ENCODE peak calls at places on chromosomes 2 and 18, in eight cellular contexts. One of them, this sample, is unnamed.

GRCh38 chr2:70469961-70470360 is 83.7 kb downstream of the TGFA start:
- DNase-seq in AG10803: no peak
- DNase-seq in stimulated activated CD8-positive, alpha-beta memory T cell treated with anti-CD3 and anti-CD28 coated beads, Interleukin-7, amount 100 ng/mL, for 24 hours: no peak
- DNase-seq in HTR-8/SVneo: no peak
- DNase-seq in fibroblast of villous mesenchyme: no peak
- DNase-seq in T-helper 2 cell: no peak
- DNase-seq in CD8-positive, alpha-beta memory T cell: no peak
- DNase-seq in D341Med: no peak
- DNase-seq in this sample: no peak

GRCh38 chr2:241924069-241924908 is 54.8 kb downstream of the RTP5 start:
- DNase-seq in D341Med: no peak
- DNase-seq in T-helper 2 cell: no peak
- DNase-seq in fibroblast of villous mesenchyme: no peak
- DNase-seq in CD8-positive, alpha-beta memory T cell: no peak
- DNase-seq in HTR-8/SVneo: no peak
- DNase-seq in AG10803: no peak
- DNase-seq in stimulated activated CD8-positive, alpha-beta memory T cell treated with anti-CD3 and anti-CD28 coated beads, Interleukin-7, amount 100 ng/mL, for 24 hours: no peak
- DNase-seq in this sample: peak

GRCh38 chr2:2293527-2294089 is 37.5 kb downstream of the MYT1L start:
- DNase-seq in fibroblast of villous mesenchyme: no peak
- DNase-seq in CD8-positive, alpha-beta memory T cell: no peak
- DNase-seq in T-helper 2 cell: no peak
- DNase-seq in D341Med: no peak
- DNase-seq in stimulated activated CD8-positive, alpha-beta memory T cell treated with anti-CD3 and anti-CD28 coated beads, Interleukin-7, amount 100 ng/mL, for 24 hours: no peak
- DNase-seq in AG10803: no peak
- DNase-seq in HTR-8/SVneo: no peak
- DNase-seq in this sample: no peak

GRCh38 chr2:200603972-200604371 is 18.2 kb downstream of the AOX1 start:
- DNase-seq in D341Med: no peak
- DNase-seq in AG10803: peak
- DNase-seq in fibroblast of villous mesenchyme: peak
- DNase-seq in stimulated activated CD8-positive, alpha-beta memory T cell treated with anti-CD3 and anti-CD28 coated beads, Interleukin-7, amount 100 ng/mL, for 24 hours: no peak
- DNase-seq in CD8-positive, alpha-beta memory T cell: no peak
- DNase-seq in T-helper 2 cell: no peak
- DNase-seq in HTR-8/SVneo: peak
- DNase-seq in this sample: peak

GRCh38 chr2:159071190-159071915 is 102.9 kb downstream of the TANC1 start:
- DNase-seq in HTR-8/SVneo: no peak
- DNase-seq in D341Med: no peak
- DNase-seq in T-helper 2 cell: no peak
- DNase-seq in CD8-positive, alpha-beta memory T cell: no peak
- DNase-seq in AG10803: peak
- DNase-seq in stimulated activated CD8-positive, alpha-beta memory T cell treated with anti-CD3 and anti-CD28 coated beads, Interleukin-7, amount 100 ng/mL, for 24 hours: no peak
- DNase-seq in fibroblast of villous mesenchyme: peak
- DNase-seq in this sample: no peak

GRCh38 chr2:1047485-1047884 is 96.8 kb downstream of the SNTG2 start:
- DNase-seq in D341Med: no peak
- DNase-seq in CD8-positive, alpha-beta memory T cell: no peak
- DNase-seq in fibroblast of villous mesenchyme: no peak
- DNase-seq in AG10803: peak
- DNase-seq in stimulated activated CD8-positive, alpha-beta memory T cell treated with anti-CD3 and anti-CD28 coated beads, Interleukin-7, amount 100 ng/mL, for 24 hours: no peak
- DNase-seq in T-helper 2 cell: no peak
- DNase-seq in HTR-8/SVneo: no peak
- DNase-seq in this sample: peak

GRCh38 chr2:31002510-31002909 is 135.7 kb downstream of the GALNT14 start:
- DNase-seq in AG10803: no peak
- DNase-seq in T-helper 2 cell: no peak
- DNase-seq in stimulated activated CD8-positive, alpha-beta memory T cell treated with anti-CD3 and anti-CD28 coated beads, Interleukin-7, amount 100 ng/mL, for 24 hours: no peak
- DNase-seq in HTR-8/SVneo: no peak
- DNase-seq in CD8-positive, alpha-beta memory T cell: no peak
- DNase-seq in fibroblast of villous mesenchyme: no peak
- DNase-seq in D341Med: no peak
- DNase-seq in this sample: no peak

GRCh38 chr18:48779462-48779861 is 171.3 kb downstream of the SMAD7 start:
- DNase-seq in CD8-positive, alpha-beta memory T cell: no peak
- DNase-seq in HTR-8/SVneo: no peak
- DNase-seq in D341Med: no peak
- DNase-seq in T-helper 2 cell: no peak
- DNase-seq in stimulated activated CD8-positive, alpha-beta memory T cell treated with anti-CD3 and anti-CD28 coated beads, Interleukin-7, amount 100 ng/mL, for 24 hours: no peak
- DNase-seq in AG10803: no peak
- DNase-seq in fibroblast of villous mesenchyme: no peak
- DNase-seq in this sample: no peak

GRCh38 chr2:16318474-16319195 is 347.0 kb downstream of the CYRIA start:
- DNase-seq in CD8-positive, alpha-beta memory T cell: no peak
- DNase-seq in fibroblast of villous mesenchyme: no peak
- DNase-seq in stimulated activated CD8-positive, alpha-beta memory T cell treated with anti-CD3 and anti-CD28 coated beads, Interleukin-7, amount 100 ng/mL, for 24 hours: no peak
- DNase-seq in HTR-8/SVneo: no peak
- DNase-seq in T-helper 2 cell: no peak
- DNase-seq in AG10803: no peak
- DNase-seq in D341Med: no peak
- DNase-seq in this sample: no peak

GRCh38 chr2:94871226-94872087 is at the start of gene TEKT4:
- DNase-seq in fibroblast of villous mesenchyme: no peak
- DNase-seq in T-helper 2 cell: no peak
- DNase-seq in AG10803: no peak
- DNase-seq in HTR-8/SVneo: no peak
- DNase-seq in stimulated activated CD8-positive, alpha-beta memory T cell treated with anti-CD3 and anti-CD28 coated beads, Interleukin-7, amount 100 ng/mL, for 24 hours: no peak
- DNase-seq in CD8-positive, alpha-beta memory T cell: no peak
- DNase-seq in D341Med: peak
- DNase-seq in this sample: no peak

This sample was measured in amniotic epithelial cell.